ENCODE peak calls at places on chromosomes 16 and 17, in seven cellular contexts. Y is stimulated activated CD4-positive, alpha-beta T cell treated with anti-CD3 and anti-CD28 coated beads, Interleukin-15, amount 100 ng/mL, for 1 hour; N is HFFc6; C is H9; E is cardiac septum; A is germinal center; Z is RWPE1. J is an unnamed sample.

GRCh38 chr17:38667099-38667786 is 7.5 kb downstream of the EPOP start:
- DNase-seq in Y (no peak), N (peak), C (peak), E (no peak), A (peak), Z (peak), J (peak)

GRCh38 chr16:67342616-67343015 is 16.0 kb downstream of the LRRC36 start:
- DNase-seq in Y (no peak), N (no peak), C (no peak), E (no peak), A (no peak), Z (no peak), J (no peak)

GRCh38 chr16:81964808-81965207 is 46.5 kb downstream of the SDR42E1 start:
- DNase-seq in Y (no peak), N (no peak), C (no peak), E (no peak), A (no peak), Z (no peak), J (no peak)

GRCh38 chr16:11586375-11586855 is 304 bp downstream of the LITAF start:
- DNase-seq in Y (peak), N (no peak), C (no peak), E (no peak), A (peak), Z (peak), J (no peak)

GRCh38 chr16:79047337-79047736 is 553.2 kb downstream of the MAF start:
- DNase-seq in Y (no peak), N (no peak), C (no peak), E (no peak), A (peak), Z (peak), J (peak)

GRCh38 chr17:3035256-3035967 is 28.0 kb downstream of the OR1D5 start:
- DNase-seq in Y (no peak), N (no peak), C (no peak), E (peak), A (no peak), Z (no peak), J (no peak)

GRCh38 chr17:2025622-2026309 is 632 bp upstream of the RTN4RL1 start:
- DNase-seq in Y (no peak), N (peak), C (peak), E (no peak), A (no peak), Z (peak), J (peak)

GRCh38 chr17:79861371-79862216 is 22.4 kb upstream of the CBX4 start:
- DNase-seq in Y (no peak), N (no peak), C (no peak), E (no peak), A (no peak), Z (no peak), J (no peak)